ENCODE peak calls at places on chromosomes 16 and 17, in four cellular contexts. One of them, this sample, is unnamed.

GRCh38 chr17:17538417-17539391 is 42.5 kb upstream of the RASD1 start:
- DNase-seq in effector memory CD4-positive, alpha-beta T cell: no peak
- DNase-seq in NCI-H2171: no peak
- DNase-seq in gastrocnemius medialis: no peak
- DNase-seq in this sample: no peak

GRCh38 chr17:56762988-56763387 is 70.7 kb downstream of the C17orf67 start:
- DNase-seq in gastrocnemius medialis: no peak
- DNase-seq in NCI-H2171: no peak
- DNase-seq in effector memory CD4-positive, alpha-beta T cell: no peak
- DNase-seq in this sample: no peak

GRCh38 chr16:67277999-67278772 is 1.1 kb upstream of the PLEKHG4 start:
- DNase-seq in NCI-H2171: no peak
- DNase-seq in gastrocnemius medialis: no peak
- DNase-seq in effector memory CD4-positive, alpha-beta T cell: no peak
- DNase-seq in this sample: no peak

GRCh38 chr16:1816396-1817275 is 10.0 kb downstream of the HAGH start:
- DNase-seq in gastrocnemius medialis: no peak
- DNase-seq in NCI-H2171: no peak
- DNase-seq in effector memory CD4-positive, alpha-beta T cell: no peak
- DNase-seq in this sample: no peak

GRCh38 chr17:80847506-80848230 is 144.0 kb upstream of the CHMP6 start:
- DNase-seq in effector memory CD4-positive, alpha-beta T cell: no peak
- DNase-seq in gastrocnemius medialis: peak
- DNase-seq in NCI-H2171: no peak
- DNase-seq in this sample: no peak

GRCh38 chr16:11133344-11133921 is 122.6 kb downstream of the SOCS1 start:
- DNase-seq in gastrocnemius medialis: peak
- DNase-seq in effector memory CD4-positive, alpha-beta T cell: no peak
- DNase-seq in NCI-H2171: no peak
- DNase-seq in this sample: peak

GRCh38 chr17:79053251-79053925 is 21.2 kb upstream of the ENGASE start:
- DNase-seq in effector memory CD4-positive, alpha-beta T cell: no peak
- DNase-seq in gastrocnemius medialis: no peak
- DNase-seq in NCI-H2171: no peak
- DNase-seq in this sample: no peak

GRCh38 chr16:50696575-50697420 is 3.4 kb downstream of the NOD2 start:
- DNase-seq in gastrocnemius medialis: peak
- DNase-seq in NCI-H2171: no peak
- DNase-seq in effector memory CD4-positive, alpha-beta T cell: peak
- DNase-seq in this sample: no peak

GRCh38 chr17:45677770-45678169 is 106.3 kb upstream of the CRHR1 start:
- DNase-seq in effector memory CD4-positive, alpha-beta T cell: no peak
- DNase-seq in gastrocnemius medialis: no peak
- DNase-seq in NCI-H2171: peak
- DNase-seq in this sample: no peak

This sample was measured in islet precursor cell.